ENCODE peak calls at places on chromosome 6, in seven cellular contexts. Y is adrenal gland; L is ascending aorta; H is CD8-positive, alpha-beta memory T cell; K is IMR-90; D is GM23248; G is breast epithelium. E is an unnamed sample.
A peak's percentile ranks its signal among the peaks of the same experiment; 100 is the strongest.

GRCh38 chr6:135992739-135993138 is 141.2 kb downstream of the PDE7B start:
- DNase-seq in G (no peak), Y (no peak), D (no peak), H (no peak), L (no peak), K (no peak), E (no peak)

GRCh38 chr6:169250660-169251059 is 3.0 kb downstream of the THBS2 start:
- DNase-seq in L (no peak), H (no peak), G (no peak), D (peak; percentile 96), Y (no peak), K (peak; percentile 95), E (no peak)

GRCh38 chr6:37862415-37862814 is 42.9 kb downstream of the ZFAND3 start:
- DNase-seq in G (no peak), K (no peak), Y (peak; percentile 76), D (no peak), H (no peak), L (no peak), E (no peak)

GRCh38 chr6:8203337-8203736 is 101.0 kb upstream of the EEF1E1 start:
- DNase-seq in Y (no peak), K (no peak), D (no peak), L (no peak), G (no peak), H (no peak), E (no peak)

GRCh38 chr6:3510617-3511016 is 53.8 kb upstream of the SLC22A23 start:
- DNase-seq in H (no peak), D (no peak), K (no peak), L (no peak), G (no peak), Y (no peak), E (no peak)

GRCh38 chr6:53335224-53335994 is 13.3 kb downstream of the ELOVL5 start:
- DNase-seq in Y (no peak), K (no peak), L (no peak), G (no peak), H (peak; percentile 74), D (no peak), E (no peak)

GRCh38 chr6:151763303-151763702 is 44.2 kb upstream of the ESR1 start:
- DNase-seq in Y (peak; percentile 30), K (peak; percentile 21), G (peak; percentile 31), H (no peak), L (no peak), D (peak; percentile 77), E (no peak)

GRCh38 chr6:138569970-138570715 is 70.8 kb upstream of the NHSL1 start:
- DNase-seq in L (no peak), K (peak; percentile 48), D (no peak), H (no peak), G (no peak), Y (no peak), E (no peak)

GRCh38 chr6:131831392-131831791 is 23.6 kb downstream of the ENPP1 start:
- DNase-seq in K (peak; percentile 46), D (peak; percentile 39), Y (no peak), H (no peak), G (no peak), L (no peak), E (no peak)

DNA sequence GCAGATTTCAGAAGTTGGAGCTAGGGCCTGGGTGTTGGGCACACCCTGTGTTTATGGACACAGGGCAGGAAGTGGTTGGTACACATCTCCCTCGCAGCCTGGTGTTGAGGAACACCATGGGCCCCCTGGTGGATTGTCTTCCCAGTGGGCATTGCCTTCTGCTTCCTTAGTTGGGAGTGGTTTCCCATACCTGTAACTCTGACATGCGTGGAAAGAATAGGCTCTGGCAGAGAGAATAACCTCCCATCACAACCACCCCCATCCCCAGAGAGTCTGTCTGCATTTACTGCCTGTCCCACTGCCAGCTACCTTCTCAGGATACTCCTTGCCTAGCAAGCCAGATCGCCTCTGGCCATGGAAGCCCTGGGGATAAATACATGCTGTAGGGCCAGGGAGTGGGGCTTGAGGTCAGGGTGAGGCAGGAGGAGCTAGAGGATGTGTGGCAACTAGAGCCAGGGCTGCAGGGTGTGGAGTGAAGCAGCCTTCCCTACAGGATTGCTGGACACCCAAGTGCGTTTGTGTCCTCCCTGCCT is 14.7 kb downstream of the LRRC73 start:
- DNase-seq in G (no peak), H (no peak), L (no peak), D (peak; percentile 46), K (no peak), Y (no peak), E (no peak)
- H3K4me1 ChIP-seq in G (peaks cover 15% of the 10 kb centered on the region), H (peaks cover 22% of the 10 kb centered on the region), L (peaks cover 30% of the 10 kb centered on the region), D (peaks cover 59% of the 10 kb centered on the region), K (peaks cover 46% of the 10 kb centered on the region), Y (peaks cover 25% of the 10 kb centered on the region), E (peaks cover 2% of the 10 kb centered on the region)

DNA sequence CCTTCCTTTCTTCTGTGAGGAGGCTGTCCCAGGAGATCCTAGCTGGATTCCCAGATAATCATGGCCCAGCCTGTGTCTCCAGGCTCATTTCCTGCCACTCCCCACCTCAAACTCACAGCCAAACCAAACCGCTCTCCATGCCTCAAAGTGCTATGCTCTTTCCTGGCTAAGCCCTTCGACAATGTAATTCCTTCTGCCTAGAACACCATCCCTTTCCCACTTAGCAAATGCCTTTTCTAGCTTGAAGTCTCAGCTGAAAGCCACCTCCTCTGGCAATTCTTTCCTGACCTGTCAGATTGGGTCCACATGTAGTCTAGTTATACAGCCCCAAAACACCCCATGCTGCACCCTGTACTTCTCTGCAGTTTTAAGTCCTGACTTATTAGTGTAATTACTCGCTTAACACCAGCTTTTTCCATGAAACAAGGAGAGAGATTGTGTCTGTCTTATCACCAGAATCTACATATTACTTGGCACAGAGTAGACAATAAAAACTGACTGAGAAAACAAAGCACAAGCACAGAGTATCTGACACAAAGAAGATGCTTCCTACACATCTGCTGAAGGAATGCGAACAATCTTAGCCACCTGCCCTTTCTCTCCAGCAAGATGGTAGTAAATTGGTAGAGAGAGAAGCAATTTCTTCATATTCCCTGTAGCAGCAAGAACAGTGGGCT is 5.4 kb downstream of the TRIM26 start:
- DNase-seq in H (no peak), Y (no peak), L (no peak), G (no peak), D (peak; percentile 49), K (no peak), E (no peak)
- H3K4me1 ChIP-seq in H (peaks cover 58% of the 10 kb centered on the region), Y (peaks cover 33% of the 10 kb centered on the region), L (peaks cover 25% of the 10 kb centered on the region), G (no peaks in the 10 kb centered on the region), D (peaks cover 41% of the 10 kb centered on the region), K (peaks cover 12% of the 10 kb centered on the region), E (no peaks in the 10 kb centered on the region)

GRCh38 chr6:29729774-29730328 is 6.6 kb downstream of the HLA-F start:
- DNase-seq in K (no peak), Y (no peak), H (no peak), G (no peak), L (no peak), D (no peak), E (no peak)
- H3K4me1 ChIP-seq in K (no peaks in the 10 kb centered on the region), Y (no peaks in the 10 kb centered on the region), H (peaks cover 39% of the 10 kb centered on the region), G (no peaks in the 10 kb centered on the region), L (peaks cover 6% of the 10 kb centered on the region), D (no peaks in the 10 kb centered on the region), E (no peaks in the 10 kb centered on the region)

GRCh38 chr6:6697620-6698019 is 109.1 kb downstream of the LY86 start:
- DNase-seq in K (no peak), L (no peak), Y (no peak), D (no peak), G (no peak), H (no peak), E (no peak)
- H3K4me1 ChIP-seq in K (peaks cover 5% of the 10 kb centered on the region), L (peaks cover 13% of the 10 kb centered on the region), Y (peaks cover 20% of the 10 kb centered on the region), D (peaks cover 35% of the 10 kb centered on the region), G (no peaks in the 10 kb centered on the region), H (no peaks in the 10 kb centered on the region), E (peaks cover 6% of the 10 kb centered on the region)

DNA sequence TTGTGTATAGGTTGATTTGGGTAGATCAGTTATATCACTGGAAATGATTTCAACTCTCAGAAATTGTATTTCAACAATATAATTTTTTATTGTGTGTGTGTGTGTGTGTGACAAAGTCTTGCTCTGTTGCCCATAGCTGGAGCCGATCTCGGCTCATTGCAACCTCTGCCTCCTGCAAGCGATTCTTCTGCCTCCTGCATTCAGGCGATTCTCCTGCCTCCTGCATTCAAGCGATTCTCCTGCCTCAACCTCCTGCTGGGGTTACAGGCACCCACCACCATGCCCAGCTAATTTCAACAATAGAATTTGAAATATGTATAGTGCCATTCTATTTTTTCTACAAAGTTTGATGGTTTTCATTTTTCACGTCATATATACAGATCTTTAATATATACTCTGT is 24.1 kb downstream of the AFDN start:
- DNase-seq in G (no peak), D (no peak), H (no peak), K (no peak), Y (no peak), L (no peak), E (no peak)
- H3K4me1 ChIP-seq in G (no peaks in the 10 kb centered on the region), D (peaks cover 12% of the 10 kb centered on the region), H (no peaks in the 10 kb centered on the region), K (peaks cover 4% of the 10 kb centered on the region), Y (peaks cover 5% of the 10 kb centered on the region), L (no peaks in the 10 kb centered on the region), E (peaks cover 13% of the 10 kb centered on the region)

GRCh38 chr6:157561037-157561790 is 180.2 kb downstream of the ZDHHC14 start:
- DNase-seq in L (no peak), D (no peak), K (no peak), G (no peak), Y (no peak), H (no peak), E (no peak)

GRCh38 chr6:157562997-157563396 is 182.0 kb downstream of the ZDHHC14 start:
- DNase-seq in G (no peak), L (no peak), H (no peak), Y (no peak), K (no peak), D (no peak), E (no peak)

GRCh38 chr6:157559201-157559756 is 178.3 kb downstream of the ZDHHC14 start:
- DNase-seq in G (no peak), Y (no peak), H (no peak), K (no peak), D (no peak), L (no peak), E (no peak)

GRCh38 chr6:157561929-157562810 is 181.2 kb downstream of the ZDHHC14 start:
- DNase-seq in L (no peak), Y (no peak), D (no peak), H (no peak), K (no peak), G (no peak), E (no peak)

DNA sequence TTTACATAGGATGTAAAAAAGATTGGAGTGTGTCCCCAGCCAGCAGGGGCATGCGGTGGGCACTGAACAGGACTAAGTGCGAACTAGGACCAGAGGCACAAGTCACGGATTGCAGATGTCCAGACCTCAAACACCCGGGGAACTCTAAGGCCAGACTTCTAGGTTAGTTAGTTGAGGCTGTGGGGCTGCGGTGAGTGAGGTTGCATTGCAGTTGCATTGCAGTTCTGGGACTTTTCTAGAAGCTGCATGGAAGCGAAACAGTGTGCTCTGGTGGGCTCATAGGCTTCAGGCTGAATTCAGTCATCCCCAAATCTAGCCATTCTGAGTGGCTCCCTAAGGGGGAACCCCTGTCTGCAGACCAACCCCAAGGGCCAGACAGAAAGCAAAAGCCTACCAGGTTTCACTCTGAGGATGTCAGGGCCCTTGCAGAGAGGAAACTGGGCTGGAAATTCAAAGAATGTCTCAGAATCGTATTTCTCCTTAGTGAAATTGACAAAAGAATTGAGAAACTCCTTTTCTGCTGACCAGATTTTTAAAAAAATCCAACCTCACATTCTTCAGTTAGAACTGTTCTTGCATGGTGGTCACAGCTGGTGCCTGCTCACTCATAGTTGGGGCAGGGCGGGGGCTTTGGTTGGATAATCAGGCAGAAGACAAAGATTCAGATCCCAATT is 182.8 kb downstream of the ZDHHC14 start:
- DNase-seq in L (no peak), Y (no peak), D (no peak), K (no peak), G (no peak), H (no peak), E (no peak)
- H3K4me1 ChIP-seq in L (no peaks in the 10 kb centered on the region), Y (no peaks in the 10 kb centered on the region), D (no peaks in the 10 kb centered on the region), K (peaks cover 2% of the 10 kb centered on the region), G (no peaks in the 10 kb centered on the region), H (peaks cover 21% of the 10 kb centered on the region), E (no peaks in the 10 kb centered on the region)